ENCODE peak calls at places on chromosomes 13 and 19, in six cellular contexts. B is H9, F is IMR-90, X is mesenchymal stem cell, K is mesendoderm, I is H1. R is an unnamed sample.

GRCh38 chr19:1214299-1214861 is 8.8 kb downstream of the STK11 start:
- DNase-seq in I (no peak), X (no peak), B (no peak), F (no peak), K (no peak), R (no peak)

GRCh38 chr19:10562609-10563008 is 3.2 kb downstream of the KRI1 start:
- DNase-seq in B (no peak), K (no peak), X (no peak), F (no peak), I (no peak), R (no peak)

GRCh38 chr19:19655641-19656343 is 7.7 kb downstream of the ATP13A1 start:
- DNase-seq in I (no peak), K (no peak), B (no peak), F (no peak), X (no peak), R (no peak)

GRCh38 chr13:77042566-77043177 is 15.7 kb upstream of the FBXL3 start:
- DNase-seq in I (no peak), F (peak; percentile 46), B (no peak), X (peak; percentile 62), K (no peak), R (no peak)

GRCh38 chr13:34430294-34430693 is 511.8 kb upstream of the NBEA start:
- DNase-seq in I (no peak), F (peak; percentile 3), X (peak; percentile 25), B (no peak), K (no peak), R (no peak)

GRCh38 chr13:98842858-98843481 is 90.5 kb upstream of the SLC15A1 start:
- DNase-seq in F (peak; percentile 80), K (peak; percentile 84), I (no peak), X (peak; percentile 76), B (peak; percentile 82), R (peak; percentile 68)

GRCh38 chr13:25798998-25799397 is 252.8 kb downstream of the SHISA2 start:
- DNase-seq in B (no peak), K (no peak), I (no peak), F (no peak), X (no peak), R (no peak)

GRCh38 chr19:4373601-4374441 is 26.5 kb downstream of the SH3GL1 start:
- DNase-seq in F (peak; percentile 36), X (peak; percentile 61), B (no peak), I (no peak), K (no peak), R (no peak)

GRCh38 chr19:19627716-19628498 is at the start of gene LPAR2:
- DNase-seq in X (no peak), K (peak; percentile 81), B (peak; percentile 78), F (no peak), I (no peak), R (peak; percentile 46)

GRCh38 chr19:55206664-55207500 is 2.4 kb downstream of the PTPRH start:
- DNase-seq in F (peak; percentile 86), I (no peak), K (peak; percentile 80), B (peak; percentile 87), X (peak; percentile 90), R (peak; percentile 67)

GRCh38 chr13:48412881-48413351 is at the start of gene LPAR6:
- DNase-seq in I (no peak), B (peak; percentile 38), X (peak; percentile 87), K (peak; percentile 81), F (peak; percentile 73), R (no peak)

GRCh38 chr13:113918580-113918979 is 54.7 kb upstream of the GAS6 start:
- DNase-seq in X (no peak), I (no peak), F (no peak), B (peak; percentile 20), K (no peak), R (no peak)

GRCh38 chr13:40995997-40996396 is 23.1 kb downstream of the ELF1 start:
- DNase-seq in I (no peak), X (no peak), K (no peak), F (no peak), B (no peak), R (no peak)

GRCh38 chr13:40994581-40995230 is 24.4 kb downstream of the ELF1 start:
- DNase-seq in B (no peak), X (no peak), I (no peak), K (no peak), F (no peak), R (no peak)

GRCh38 chr13:40993119-40993518 is 26.0 kb downstream of the ELF1 start:
- DNase-seq in X (no peak), F (no peak), K (peak; percentile 71), B (peak; percentile 44), I (no peak), R (no peak)

GRCh38 chr13:40992678-40993077 is 26.4 kb downstream of the ELF1 start:
- DNase-seq in I (no peak), X (no peak), K (peak; percentile 23), F (no peak), B (no peak), R (no peak)

GRCh38 chr13:40993987-40994386 is 25.1 kb downstream of the ELF1 start:
- DNase-seq in B (peak; percentile 32), K (peak; percentile 91), X (no peak), F (no peak), I (no peak), R (no peak)
- H3K4me2 ChIP-seq in B (no peak overlapping the region), K (no peak overlapping the region), X (no peak overlapping the region), F (no peak overlapping the region), I (no peak overlapping the region), R (no peak overlapping the region)

GRCh38 chr19:18557474-18558201 is at the start of gene KXD1:
- DNase-seq in F (peak; percentile 99), K (peak; percentile 97), X (peak; percentile 99), I (peak; percentile 73), B (peak; percentile 93), R (peak; percentile 83)
- H3K18ac ChIP-seq in F (peak within 1 kb of the TSS; percentile 41), K (peak within 1 kb of the TSS; percentile 72), X (peak within 1 kb of the TSS; percentile 77), I (peak within 1 kb of the TSS; percentile 48), B (no peak within 1 kb of the TSS), R (peak within 1 kb of the TSS; percentile 89)

GRCh38 chr19:8457209-8457608 is 12.4 kb downstream of the HNRNPM start:
- DNase-seq in X (no peak), K (no peak), I (no peak), B (no peak), F (no peak), R (no peak)

GRCh38 chr19:8456064-8456463 is 11.3 kb downstream of the HNRNPM start:
- DNase-seq in X (no peak), K (peak; percentile 82), B (peak; percentile 64), F (no peak), I (no peak), R (no peak)

GRCh38 chr19:8459095-8459494 is 14.3 kb downstream of the HNRNPM start:
- DNase-seq in I (no peak), F (no peak), K (no peak), X (no peak), B (no peak), R (no peak)

GRCh38 chr19:8458380-8458779 is 13.6 kb downstream of the HNRNPM start:
- DNase-seq in I (no peak), X (peak; percentile 37), B (no peak), K (no peak), F (no peak), R (no peak)

GRCh38 chr19:8457802-8458201 is 13.0 kb downstream of the HNRNPM start:
- DNase-seq in F (no peak), I (no peak), B (no peak), X (no peak), K (no peak), R (no peak)
- H3K4me2 ChIP-seq in F (peak overlapping the region; percentile 48), I (no peak overlapping the region), B (no peak overlapping the region), X (no peak overlapping the region), K (no peak overlapping the region), R (no peak overlapping the region)

DNA sequence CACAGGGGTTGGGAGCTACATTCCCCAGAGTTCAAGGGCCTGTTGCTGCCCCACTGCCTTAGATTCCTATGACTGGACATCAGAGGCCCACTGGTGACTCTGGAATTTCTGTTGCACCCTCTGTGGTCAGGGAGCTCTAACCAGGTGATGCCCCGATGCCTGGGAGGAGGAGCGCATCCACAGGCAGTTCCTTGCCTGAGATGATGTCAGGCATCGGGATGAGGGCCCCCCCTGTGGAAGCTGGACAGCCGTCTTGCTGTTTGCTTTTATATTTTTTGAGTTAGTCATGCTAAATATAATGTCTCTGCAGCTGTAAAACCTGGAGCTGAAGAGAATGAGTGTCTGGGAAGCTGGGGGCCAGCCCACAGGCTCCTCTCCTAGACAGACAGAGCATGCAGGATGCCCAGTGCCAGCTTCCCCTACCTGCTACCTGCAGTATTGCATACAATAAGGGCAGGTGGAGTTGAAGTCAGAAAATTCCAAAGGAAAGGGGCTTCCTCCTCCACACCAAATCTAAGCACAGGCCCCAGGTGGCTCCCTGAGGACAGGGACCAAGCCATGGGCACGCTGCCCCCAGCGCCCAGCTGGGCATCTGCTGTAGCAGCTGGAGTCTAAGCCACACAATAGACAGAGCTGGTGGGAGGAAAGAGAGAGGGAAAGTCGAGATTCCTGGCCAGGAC is 16.2 kb downstream of the COL4A2 start:
- DNase-seq in B (peak; percentile 40), X (peak; percentile 81), F (peak; percentile 96), I (no peak), K (peak; percentile 58), R (no peak)
- H3K18ac ChIP-seq in B (no peak overlapping the region), X (peak overlapping the region; percentile 0), F (peak overlapping the region; percentile 1), I (no peak overlapping the region), K (no peak overlapping the region), R (no peak overlapping the region)

GRCh38 chr19:30757836-30758617 is 385.8 kb downstream of the ZNF536 start:
- DNase-seq in B (no peak), I (no peak), F (no peak), X (no peak), K (no peak), R (no peak)

GRCh38 chr19:30755581-30755980 is 383.4 kb downstream of the ZNF536 start:
- DNase-seq in F (no peak), X (no peak), B (no peak), K (no peak), I (no peak), R (no peak)

GRCh38 chr19:30752876-30753275 is 380.7 kb downstream of the ZNF536 start:
- DNase-seq in K (no peak), I (no peak), X (no peak), F (no peak), B (no peak), R (no peak)

GRCh38 chr19:30752201-30752600 is 380.0 kb downstream of the ZNF536 start:
- DNase-seq in I (no peak), K (no peak), X (no peak), F (no peak), B (no peak), R (no peak)

DNA sequence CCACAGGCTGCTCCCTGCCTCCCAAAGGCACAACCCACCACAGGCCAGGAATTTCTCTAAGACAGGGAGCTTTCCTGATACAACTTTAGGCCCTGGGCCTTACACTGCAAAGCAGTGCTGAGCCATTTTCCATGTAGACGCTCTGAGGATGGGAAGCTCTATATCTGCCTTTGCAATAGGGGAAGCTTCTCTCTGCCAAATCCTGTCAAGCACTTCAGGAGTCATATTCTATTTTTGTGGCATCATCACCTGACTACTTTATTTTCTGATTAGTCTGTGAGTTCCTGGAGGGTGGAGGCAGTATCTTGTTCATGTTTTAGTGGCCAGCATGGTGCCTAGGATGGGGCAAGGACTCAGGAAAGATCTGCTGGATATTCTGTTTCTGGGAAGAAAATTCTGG is 382.0 kb downstream of the ZNF536 start:
- DNase-seq in I (no peak), B (no peak), K (no peak), X (no peak), F (no peak), R (no peak)
- H3K4me2 ChIP-seq in I (no peak overlapping the region), B (no peak overlapping the region), K (no peak overlapping the region), X (no peak overlapping the region), F (no peak overlapping the region), R (no peak overlapping the region)

GRCh38 chr19:43755256-43755801 is 567 bp upstream of the SMG9 start:
- DNase-seq in F (peak; percentile 61), I (no peak), X (peak; percentile 73), K (peak; percentile 67), B (peak; percentile 57), R (peak; percentile 58)
- H3K18ac ChIP-seq in F (no peak overlapping the region), I (peak overlapping the region; percentile 99), X (peak overlapping the region; percentile 91), K (peak overlapping the region; percentile 61), B (peak overlapping the region; percentile 80), R (peak overlapping the region; percentile 98)